ENCODE peak calls at places on chromosomes 12 and 14, in six cellular contexts. A is fibroblast of the conjunctiva; C is C1 segment of cervical spinal cord; N is NCI-H510A treated with DMSO at 0.1 percent for 48 hours; Y is stimulated activated CD8-positive, alpha-beta memory T cell treated with anti-CD3 and anti-CD28 coated beads, Interleukin-2, amount 100 ng/mL, for 48 hours; T is GM12865. D is an unnamed sample.

GRCh38 chr12:122928891-122929538 is 33.1 kb upstream of the VPS37B start:
- DNase-seq in T (no peak), C (no peak), A (no peak), Y (no peak), N (no peak), D (no peak)

GRCh38 chr12:3191450-3191849 is 114.3 kb downstream of the TSPAN9 start:
- DNase-seq in A (no peak), T (no peak), Y (no peak), C (no peak), N (no peak), D (no peak)

GRCh38 chr12:88658009-88658408 is 77.7 kb upstream of the KITLG start:
- DNase-seq in C (no peak), A (no peak), Y (no peak), N (no peak), T (no peak), D (no peak)

GRCh38 chr12:110316861-110317260 is 35.8 kb downstream of the ATP2A2 start:
- DNase-seq in T (peak; percentile 17), Y (no peak), C (no peak), N (no peak), A (peak; percentile 62), D (no peak)

GRCh38 chr14:20774258-20774657 is 6.1 kb downstream of the EDDM3B start:
- DNase-seq in A (no peak), T (no peak), Y (no peak), N (no peak), C (no peak), D (no peak)

GRCh38 chr12:92299344-92299743 is 153.7 kb upstream of the BTG1 start:
- DNase-seq in Y (no peak), T (no peak), N (no peak), C (no peak), A (no peak), D (no peak)

GRCh38 chr14:66404051-66404450 is 82.1 kb upstream of the CCDC196 start:
- DNase-seq in Y (no peak), N (no peak), C (no peak), A (no peak), T (no peak), D (no peak)

GRCh38 chr12:5580911-5581488 is 149.1 kb downstream of the NTF3 start:
- DNase-seq in N (no peak), Y (no peak), T (no peak), A (no peak), C (no peak), D (no peak)

GRCh38 chr12:111792155-111792876 is 25.6 kb downstream of the ALDH2 start:
- DNase-seq in A (no peak), T (no peak), N (no peak), Y (no peak), C (no peak), D (no peak)

GRCh38 chr14:93462479-93462878 is 31.7 kb downstream of the UNC79 start:
- DNase-seq in T (no peak), A (no peak), N (no peak), C (no peak), Y (no peak), D (no peak)

GRCh38 chr12:103399986-103400385 is 95.8 kb downstream of the C12orf42 start:
- DNase-seq in A (no peak), Y (no peak), N (no peak), T (no peak), C (no peak), D (no peak)

GRCh38 chr12:105748806-105749600 is 389.8 kb downstream of the NUAK1 start:
- DNase-seq in C (peak; percentile 39), A (no peak), N (no peak), Y (no peak), T (no peak), D (no peak)

GRCh38 chr12:123271182-123271491 is 519 bp downstream of the CDK2AP1 start:
- DNase-seq in A (no peak), Y (peak; percentile 59), T (peak; percentile 78), N (peak; percentile 57), C (peak; percentile 34), D (peak; percentile 47)

GRCh38 chr14:61502459-61503093 is 181.2 kb downstream of the PRKCH start:
- DNase-seq in T (peak; percentile 42), N (no peak), Y (no peak), C (no peak), A (no peak), D (no peak)

D was measured in central memory CD8-positive, alpha-beta T cell.